ENCODE peak calls at places on chromosome 20, in six cellular contexts. Y is HFF-Myc, F is endothelial cell, L is A549, X is RWPE1, V is fibroblast of lung. G is an unnamed sample.

GRCh38 chr20:49955167-49955566 is 19.0 kb downstream of the RNF114 start:
- DNase-seq in Y (no peak), F (no peak), L (no peak), X (no peak), V (no peak), G (no peak)

GRCh38 chr20:46235086-46235485 is 73.2 kb downstream of the CDH22 start:
- DNase-seq in Y (no peak), F (no peak), L (no peak), X (no peak), V (no peak), G (no peak)

GRCh38 chr20:42041000-42041565 is 422.9 kb upstream of the CHD6 start:
- DNase-seq in Y (no peak), F (no peak), L (no peak), X (no peak), V (no peak), G (no peak)

GRCh38 chr20:13325033-13325432 is 104.0 kb downstream of the ISM1 start:
- DNase-seq in Y (no peak), F (peak), L (peak), X (no peak), V (peak), G (peak)

GRCh38 chr20:58875541-58876134 is 23.1 kb downstream of the GNAS start:
- DNase-seq in Y (no peak), F (no peak), L (no peak), X (peak), V (no peak), G (peak)

GRCh38 chr20:3803854-3804253 is 7.7 kb downstream of the CDC25B start:
- DNase-seq in Y (no peak), F (no peak), L (no peak), X (no peak), V (no peak), G (no peak)

GRCh38 chr20:34320861-34321260 is 17.7 kb upstream of the AHCY start:
- DNase-seq in Y (no peak), F (no peak), L (no peak), X (no peak), V (no peak), G (no peak)

GRCh38 chr20:59832406-59833156 is 100.9 kb downstream of the SYCP2 start:
- DNase-seq in Y (no peak), F (no peak), L (no peak), X (no peak), V (no peak), G (no peak)

GRCh38 chr20:52482049-52482448 is 290.5 kb upstream of the ZFP64 start:
- DNase-seq in Y (no peak), F (no peak), L (no peak), X (no peak), V (no peak), G (no peak)

GRCh38 chr20:46134716-46135115 is 16.6 kb downstream of the CD40 start:
- DNase-seq in Y (no peak), F (no peak), L (no peak), X (no peak), V (no peak), G (no peak)

GRCh38 chr20:40583195-40583594 is 105.8 kb downstream of the MAFB start:
- DNase-seq in Y (no peak), F (no peak), L (no peak), X (no peak), V (no peak), G (no peak)

GRCh38 chr20:18808712-18809111 is 4.9 kb upstream of the SCP2D1 start:
- DNase-seq in Y (no peak), F (no peak), L (no peak), X (no peak), V (no peak), G (no peak)

GRCh38 chr20:59051666-59052065 is 9.1 kb upstream of the PRELID3B start:
- DNase-seq in Y (no peak), F (no peak), L (no peak), X (no peak), V (no peak), G (no peak)

GRCh38 chr20:57663241-57663640 is 43.0 kb upstream of the ZBP1 start:
- DNase-seq in Y (no peak), F (no peak), L (no peak), X (no peak), V (no peak), G (no peak)

GRCh38 chr20:31667315-31668285 is 29.9 kb downstream of the COX4I2 start:
- DNase-seq in Y (no peak), F (no peak), L (no peak), X (no peak), V (no peak), G (no peak)

GRCh38 chr20:39107741-39108140 is 145.6 kb downstream of the DHX35 start:
- DNase-seq in Y (no peak), F (no peak), L (peak), X (no peak), V (no peak), G (peak)

GRCh38 chr20:11234181-11234969 is 560.6 kb upstream of the JAG1 start:
- DNase-seq in Y (no peak), F (no peak), L (no peak), X (no peak), V (no peak), G (no peak)

GRCh38 chr20:62496525-62497218 is 20.9 kb upstream of the GATA5 start:
- DNase-seq in Y (no peak), F (peak), L (no peak), X (peak), V (no peak), G (no peak)

DNA sequence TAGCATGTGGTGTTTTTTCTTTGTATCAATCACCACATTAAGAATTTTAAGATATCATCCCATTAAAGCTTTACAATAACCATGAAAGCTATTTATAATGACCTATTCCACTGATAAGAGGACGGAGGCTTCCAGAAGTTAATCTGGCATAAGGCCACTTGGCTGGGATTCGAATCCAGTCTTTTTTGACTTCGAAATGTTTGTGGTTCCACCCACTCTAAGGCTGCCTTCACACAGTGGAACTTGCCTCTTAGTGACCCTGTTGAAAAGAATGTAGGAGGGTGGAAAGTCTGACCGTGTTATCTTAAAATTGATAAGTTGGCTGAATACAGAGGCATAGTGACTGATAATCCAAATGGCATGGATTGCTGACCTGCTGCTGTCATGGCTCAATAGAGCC is 959.7 kb downstream of the KIF16B start:
- DNase-seq in Y (no peak), F (no peak), L (no peak), X (no peak), V (no peak), G (no peak)
- TF ChIP-seq CTCF in Y (no peak), F (no peak), L (no peak), X (no peak), V (no peak), G (no peak)

GRCh38 chr20:2221933-2222332 is 73.9 kb upstream of the TGM3 start:
- DNase-seq in Y (no peak), F (no peak), L (no peak), X (no peak), V (no peak), G (no peak)

GRCh38 chr20:2219481-2220006 is 76.3 kb upstream of the TGM3 start:
- DNase-seq in Y (no peak), F (no peak), L (peak), X (no peak), V (no peak), G (no peak)

GRCh38 chr20:2220298-2220697 is 75.5 kb upstream of the TGM3 start:
- DNase-seq in Y (no peak), F (no peak), L (no peak), X (no peak), V (no peak), G (no peak)

GRCh38 chr20:2212457-2213005 is 83.3 kb upstream of the TGM3 start:
- DNase-seq in Y (no peak), F (no peak), L (no peak), X (no peak), V (no peak), G (no peak)

GRCh38 chr20:2217857-2218529 is 77.8 kb upstream of the TGM3 start:
- DNase-seq in Y (no peak), F (no peak), L (no peak), X (no peak), V (no peak), G (no peak)
- TF ChIP-seq CTCF in Y (no peak), F (no peak), L (no peak), X (no peak), V (no peak), G (no peak)

DNA sequence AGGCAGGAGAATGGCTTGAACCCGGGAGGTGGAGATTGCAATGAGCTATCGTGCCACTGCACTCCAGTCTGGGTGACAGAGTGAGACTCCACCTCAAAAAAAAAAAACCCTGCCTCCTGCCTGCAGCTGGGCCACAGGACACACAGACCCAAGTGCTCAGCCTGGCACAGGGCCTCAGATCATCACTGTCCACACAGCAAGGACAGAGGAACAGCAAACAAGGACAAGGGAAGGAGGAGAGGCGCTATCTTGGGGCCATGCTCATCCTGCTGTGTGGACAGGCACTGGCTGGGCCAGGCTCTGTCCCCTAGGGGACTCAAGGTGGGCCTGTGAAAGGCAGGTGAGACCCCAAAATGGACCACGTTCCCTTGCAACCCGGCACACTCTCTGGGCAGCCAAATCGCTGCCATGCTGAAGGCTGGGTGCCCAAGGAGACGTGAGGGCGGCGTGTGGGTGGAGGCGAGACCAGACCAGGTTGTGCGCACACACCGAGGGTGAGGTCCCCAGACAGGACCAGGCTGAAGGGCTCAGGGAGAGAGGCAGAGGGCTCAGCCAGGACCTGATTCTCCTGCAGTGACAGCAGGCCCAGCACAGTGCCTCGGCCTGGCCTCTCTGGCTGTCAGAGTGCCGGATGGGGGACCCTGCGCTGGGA is 9.1 kb downstream of the UCKL1 start:
- DNase-seq in Y (no peak), F (no peak), L (no peak), X (no peak), V (no peak), G (no peak)
- TF ChIP-seq CTCF in Y (no peak), F (no peak), L (no peak), X (no peak), V (no peak), G (no peak)

GRCh38 chr20:15734054-15734453 is 839.2 kb downstream of the KIF16B start:
- DNase-seq in Y (no peak), F (no peak), L (no peak), X (no peak), V (no peak), G (no peak)
- TF ChIP-seq CTCF in Y (no peak), F (no peak), L (no peak), X (no peak), V (no peak), G (no peak)

DNA sequence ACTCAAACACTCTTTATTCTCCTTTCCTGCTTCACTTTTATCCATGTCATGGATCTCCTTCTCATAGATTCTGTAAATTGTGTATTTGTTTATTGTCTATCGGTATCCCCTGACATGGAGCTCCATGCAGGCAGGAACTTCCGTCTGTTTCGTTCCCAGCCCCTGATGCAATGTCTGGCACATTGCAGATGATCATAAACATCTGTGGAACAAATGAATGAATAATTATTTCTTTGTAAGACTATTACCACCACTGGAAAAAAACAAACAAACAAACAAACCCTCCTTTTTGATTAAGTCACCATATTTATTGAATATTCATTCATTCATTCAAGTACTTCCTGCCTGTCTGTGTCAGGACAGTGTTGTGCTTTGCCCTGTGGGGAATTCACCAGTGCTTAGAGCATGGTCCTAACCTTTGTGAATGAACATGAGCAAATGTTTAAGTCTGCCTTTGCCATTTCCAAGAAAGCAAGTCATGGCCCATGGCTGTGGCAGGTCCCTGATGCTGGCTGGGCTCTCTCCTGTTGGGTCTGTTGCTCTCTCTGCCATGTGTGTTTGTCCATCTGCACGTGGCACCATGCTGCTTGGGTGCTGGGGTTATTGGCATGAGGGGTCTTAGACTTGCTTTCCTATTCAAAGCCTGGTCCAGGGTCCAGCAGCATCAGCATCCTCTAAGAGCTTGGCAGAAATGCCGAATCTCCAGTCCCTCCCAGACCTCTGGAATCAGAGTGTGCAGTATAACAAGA is 47.5 kb upstream of the NAA20 start:
- DNase-seq in Y (no peak), F (no peak), L (no peak), X (no peak), V (no peak), G (no peak)
- TF ChIP-seq CTCF in Y (no peak), F (no peak), L (no peak), X (no peak), V (no peak), G (no peak)

DNA sequence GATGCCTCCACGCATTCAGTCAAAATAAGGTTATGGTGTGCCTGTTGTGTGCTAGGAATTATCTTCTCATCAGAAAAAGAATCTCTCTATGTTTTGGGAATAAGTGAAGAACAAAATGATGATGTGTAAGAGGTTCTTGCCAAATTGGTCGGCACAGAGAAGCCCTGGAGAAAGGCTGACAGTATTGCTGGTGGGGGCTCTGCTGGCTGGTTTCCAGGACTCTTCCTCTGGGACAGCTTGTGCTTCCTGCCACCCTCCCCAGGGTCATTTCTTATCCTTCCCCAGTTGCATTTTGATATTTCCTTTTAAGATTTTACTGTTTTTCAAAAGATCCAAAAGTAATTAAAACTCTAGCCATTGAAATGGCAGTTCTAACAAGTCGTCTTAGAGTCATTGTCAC is 22.1 kb downstream of the CST4 start:
- DNase-seq in Y (no peak), F (no peak), L (no peak), X (no peak), V (no peak), G (no peak)
- TF ChIP-seq CTCF in Y (no peak), F (no peak), L (no peak), X (no peak), V (no peak), G (no peak)

GRCh38 chr20:24836041-24836533 is 113.0 kb upstream of the CST7 start:
- DNase-seq in Y (no peak), F (no peak), L (no peak), X (no peak), V (no peak), G (no peak)

GRCh38 chr20:24837721-24838456 is 111.2 kb upstream of the CST7 start:
- DNase-seq in Y (no peak), F (no peak), L (no peak), X (no peak), V (peak), G (peak)

GRCh38 chr20:24840121-24840713 is 108.9 kb upstream of the CST7 start:
- DNase-seq in Y (no peak), F (no peak), L (no peak), X (no peak), V (no peak), G (no peak)

GRCh38 chr20:24836900-24837299 is 112.2 kb upstream of the CST7 start:
- DNase-seq in Y (no peak), F (no peak), L (no peak), X (no peak), V (no peak), G (no peak)

DNA sequence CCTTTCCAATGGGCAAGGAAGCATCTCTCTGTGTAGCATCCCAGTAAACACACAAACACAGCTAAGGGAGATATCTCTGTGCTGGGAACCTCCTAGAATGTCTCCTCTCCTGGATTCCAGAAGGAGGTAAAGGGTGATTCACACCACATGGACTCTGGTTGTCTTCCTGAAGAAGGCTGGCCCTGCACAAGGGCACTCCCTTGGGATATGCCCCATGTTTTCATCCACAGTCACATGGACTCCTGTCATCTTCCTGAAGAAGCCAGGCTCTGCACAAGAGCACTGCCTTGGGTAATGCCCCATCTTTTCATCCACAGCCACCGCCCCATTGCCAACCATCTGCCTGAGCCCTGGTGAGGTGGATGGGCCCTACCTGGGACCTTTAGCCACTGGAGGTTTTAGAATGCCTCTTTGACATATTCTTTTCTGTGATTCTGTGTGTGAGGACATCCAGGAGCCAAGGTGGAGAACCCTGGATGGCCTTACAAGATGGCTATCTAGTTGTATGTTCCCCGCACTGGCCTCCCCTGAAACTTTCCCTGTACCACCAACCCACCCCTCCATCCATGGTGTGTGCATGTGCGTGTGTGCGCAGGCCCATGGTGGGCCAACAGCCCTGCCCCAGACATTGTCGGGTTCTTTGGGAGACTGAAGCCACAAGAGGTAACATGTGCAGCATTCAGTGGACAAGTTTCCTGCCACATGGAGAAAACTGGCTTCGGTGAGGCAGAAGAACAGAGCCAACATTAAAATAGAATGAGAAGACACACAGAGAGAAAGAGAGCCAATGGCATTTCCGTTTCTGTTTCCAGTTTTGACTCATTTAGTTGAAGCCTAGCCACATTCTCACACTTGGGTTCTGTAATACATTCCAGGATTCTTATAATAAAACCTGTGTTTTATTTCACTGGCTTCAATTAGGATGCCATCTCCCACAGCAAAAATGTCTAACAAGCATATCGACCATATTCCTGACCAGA is 110.2 kb upstream of the CST7 start:
- DNase-seq in Y (no peak), F (no peak), L (no peak), X (no peak), V (peak), G (peak)
- TF ChIP-seq CTCF in Y (no peak), F (no peak), L (no peak), X (no peak), V (no peak), G (no peak)

G was measured in HFFc6.